ENCODE peak calls at places on chromosomes 4 and X, in four cellular contexts. F is H1, I is H9, P is neuronal stem cell. B is an unnamed sample. For H3K79me1, the result is how much of the 10 kb centered on the place peaks cover.

GRCh38 chr4:89754531-89754930 is 82.4 kb downstream of the SNCA start:
- DNase-seq in F (no peak), I (no peak), P (no peak), B (no peak)

GRCh38 chrX:154000051-154000450 is 19.7 kb downstream of the IRAK1 start:
- DNase-seq in F (no peak), I (no peak), P (no peak), B (no peak)

GRCh38 chr4:37682701-37683401 is 3.3 kb downstream of the RELL1 start:
- DNase-seq in F (no peak), I (no peak), P (no peak), B (peak)

GRCh38 chr4:186144596-186145569 is 40.4 kb downstream of the FAM149A start:
- DNase-seq in F (no peak), I (peak), P (peak), B (peak)

GRCh38 chrX:45142185-45142584 is 58.5 kb downstream of the DIPK2B start:
- DNase-seq in F (no peak), I (no peak), P (no peak), B (no peak)

GRCh38 chrX:118990512-118991227 is 16.3 kb downstream of the LONRF3 start:
- DNase-seq in F (no peak), I (no peak), P (no peak), B (no peak)

GRCh38 chr4:105277702-105278101 is 131.0 kb downstream of the TET2 start:
- DNase-seq in F (no peak), I (no peak), P (no peak), B (no peak)

GRCh38 chr4:16758206-16758605 is 140.2 kb downstream of the LDB2 start:
- DNase-seq in F (no peak), I (no peak), P (no peak), B (peak)

GRCh38 chr4:170978990-170979389 is 834.2 kb upstream of the GALNTL6 start:
- DNase-seq in F (no peak), I (peak), P (no peak), B (no peak)

GRCh38 chr4:7817877-7818675 is 121.6 kb downstream of the AFAP1 start:
- DNase-seq in F (no peak), I (no peak), P (no peak), B (no peak)

GRCh38 chr4:7821245-7822165 is 118.2 kb downstream of the AFAP1 start:
- DNase-seq in F (no peak), I (no peak), P (no peak), B (no peak)

GRCh38 chr4:7820031-7820825 is 119.4 kb downstream of the AFAP1 start:
- DNase-seq in F (no peak), I (no peak), P (no peak), B (no peak)

GRCh38 chr4:7818676-7819041 is 121.0 kb downstream of the AFAP1 start:
- DNase-seq in F (no peak), I (no peak), P (no peak), B (no peak)

DNA sequence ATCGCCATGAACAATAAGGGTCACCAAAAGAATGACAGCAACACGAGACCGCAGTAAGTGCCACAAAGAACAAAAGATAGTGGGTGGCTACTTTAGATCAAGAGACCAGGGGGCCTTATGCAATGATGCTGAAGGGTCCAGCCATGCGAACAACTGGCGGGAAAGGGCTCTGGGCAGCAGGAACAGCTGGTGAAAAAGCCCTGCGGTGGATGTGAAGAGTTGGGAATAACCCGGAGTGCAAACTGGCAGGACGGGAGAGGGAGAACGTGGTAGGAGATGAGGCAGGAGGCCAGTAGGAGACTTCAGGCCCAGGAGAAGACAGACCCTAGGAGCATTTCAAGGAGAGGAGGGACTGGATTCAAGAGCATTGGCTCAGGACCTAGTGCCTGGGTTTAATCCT is 120.2 kb downstream of the AFAP1 start:
- DNase-seq in F (no peak), I (no peak), P (no peak), B (no peak)
- H3K79me1 ChIP-seq in F (under half), I (under half), P (under half), B (under half)

DNA sequence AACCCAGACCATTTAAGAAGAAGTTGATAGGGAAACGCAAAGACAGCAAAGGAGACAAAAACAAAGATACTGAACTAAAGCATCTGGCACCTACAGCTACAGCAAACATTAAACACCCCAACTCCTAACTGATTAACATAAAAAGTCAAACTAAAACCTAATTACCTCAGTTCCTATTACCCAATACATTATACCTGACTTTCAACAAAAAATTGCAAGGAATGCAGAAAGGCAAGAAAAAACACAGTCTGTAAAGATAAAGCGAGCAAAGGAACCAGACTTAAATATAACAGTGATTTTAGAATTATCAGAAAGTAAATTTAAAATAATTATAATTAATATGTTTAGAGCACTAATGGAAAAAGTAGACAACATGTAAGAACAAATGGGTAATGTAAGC is 9.4 kb upstream of the FMR1 start:
- DNase-seq in F (no peak), I (no peak), P (no peak), B (peak)
- H2AFZ ChIP-seq in F (no peak), I (no peak), P (no peak), B (no peak)

DNA sequence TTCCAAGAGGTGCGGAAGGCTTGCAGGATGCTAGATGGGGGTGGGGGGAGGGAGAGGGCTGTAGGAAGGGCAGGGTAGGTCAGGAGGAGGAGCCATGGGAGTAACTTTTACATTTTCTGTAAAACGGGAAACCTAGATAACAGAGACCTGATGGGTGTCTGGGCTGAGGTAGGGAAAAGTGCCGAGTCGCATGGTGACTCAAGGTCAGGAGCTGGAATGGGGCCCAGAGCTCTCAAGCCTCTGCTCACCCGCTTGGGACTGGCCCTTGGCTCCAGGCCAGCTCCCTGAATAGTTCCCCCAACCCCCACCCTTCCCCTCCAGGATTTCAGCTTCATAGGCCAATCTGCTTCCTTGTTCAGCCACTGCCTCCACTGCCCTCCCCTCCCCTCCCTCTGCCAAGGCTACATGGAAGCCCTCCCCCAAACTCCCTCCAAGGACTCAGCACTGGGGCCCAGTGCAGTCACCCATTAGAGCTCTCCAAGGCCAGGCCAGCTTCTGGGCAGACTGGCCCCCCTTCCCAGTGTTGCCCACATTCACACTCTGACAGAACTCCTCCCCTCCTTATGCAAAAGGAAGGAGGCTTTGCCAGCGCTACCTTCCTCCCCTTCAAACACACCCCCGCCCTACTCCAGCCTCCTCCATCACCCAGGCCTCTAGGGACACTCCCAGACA is 43.6 kb downstream of the TSC22D3 start:
- DNase-seq in F (no peak), I (peak), P (no peak), B (no peak)
- H4K8ac ChIP-seq in F (peak), I (no peak), P (no peak), B (no peak)

GRCh38 chr4:158788608-158789007 is 19.8 kb downstream of the FNIP2 start:
- DNase-seq in F (no peak), I (no peak), P (no peak), B (no peak)
- H3K79me1 ChIP-seq in F (under half), I (under half), P (under half), B (under half)

GRCh38 chr4:184352891-184353290 is 121.5 kb downstream of the IRF2 start:
- DNase-seq in F (no peak), I (no peak), P (no peak), B (no peak)
- H2AFZ ChIP-seq in F (no peak), I (no peak), P (no peak), B (no peak)

DNA sequence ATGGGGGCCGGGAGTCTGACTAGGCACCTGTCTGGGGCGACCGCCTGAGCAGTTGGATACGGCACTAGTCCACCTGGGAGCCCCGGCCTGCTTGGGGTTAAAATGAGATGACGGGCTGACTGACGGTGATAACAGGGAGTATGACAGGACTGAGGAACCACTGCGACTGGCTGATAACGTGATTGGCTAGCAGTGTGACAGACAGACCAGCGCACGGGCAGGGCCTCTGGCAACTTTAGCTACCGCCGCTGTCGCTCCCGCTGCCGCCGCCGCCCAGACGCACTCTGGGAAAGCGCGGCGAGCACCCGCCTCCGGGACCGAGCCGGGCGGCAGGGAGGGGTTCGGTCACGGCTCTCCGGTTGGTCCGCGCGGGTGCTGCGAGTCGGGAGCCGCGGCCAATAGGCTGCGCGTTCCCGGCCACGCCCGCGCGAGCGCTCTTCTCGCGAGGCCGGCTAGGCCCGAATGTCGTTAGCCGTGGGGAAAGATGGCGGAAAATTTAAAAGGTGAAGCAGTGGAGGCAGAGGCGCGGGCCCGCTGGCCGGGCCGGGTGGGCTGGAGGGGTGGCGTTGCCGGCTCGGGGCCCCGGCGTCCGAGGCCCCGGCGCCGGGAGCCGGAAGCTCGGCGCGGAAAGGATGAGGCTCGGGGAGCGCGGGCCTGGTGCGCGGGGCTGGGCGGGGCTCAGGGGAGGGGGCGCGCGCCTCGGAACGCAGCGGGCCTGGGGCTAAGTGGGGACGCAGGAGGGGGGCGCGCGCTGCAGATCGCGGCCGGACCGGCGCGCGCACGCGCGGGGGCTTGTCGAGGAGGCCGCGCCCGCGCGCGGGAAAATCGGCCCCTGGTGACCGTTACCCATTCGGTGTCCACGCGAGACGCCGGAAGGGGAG is at the start of gene SUV39H1:
- DNase-seq in F (no peak), I (peak), P (peak), B (peak)
- H4K8ac ChIP-seq in F (peak), I (no peak), P (no peak), B (peak)

GRCh38 chr4:6956087-6956433 is 46.4 kb downstream of the TBC1D14 start:
- DNase-seq in F (no peak), I (no peak), P (no peak), B (no peak)
- H3K79me1 ChIP-seq in F (under half), I (under half), P (under half), B (under half)